ENCODE peak calls at places on chromosomes 2 and 18, in nine cellular contexts. L is heart left ventricle; C is CD4-positive, alpha-beta memory T cell; W is DND-41; V is ovary; H is left lung; D is ascending aorta; R is spleen; N is astrocyte. Y is an unnamed sample. For H3K36me3 and H3K9me3, the result is how much of the 10 kb centered on the place peaks cover.

GRCh38 chr2:197498937-197499593 is 575 bp downstream of the HSPD1 start:
- DNase-seq in N (peak), L (peak), V (peak), H (peak), D (no peak), W (peak), C (peak), R (peak), Y (peak)

GRCh38 chr2:48747319-48747718 is 8.2 kb downstream of the LHCGR start:
- DNase-seq in W (no peak), N (no peak), C (no peak), D (no peak), V (no peak), L (no peak), H (no peak), R (no peak), Y (no peak)

GRCh38 chr2:180202591-180202990 is 195.5 kb upstream of the CWC22 start:
- DNase-seq in D (no peak), W (no peak), C (no peak), R (no peak), N (no peak), H (no peak), V (no peak), L (no peak), Y (no peak)

GRCh38 chr2:24220534-24221281 is 45.9 kb downstream of the FAM228A start:
- DNase-seq in R (no peak), V (no peak), W (no peak), N (no peak), L (no peak), H (peak), D (no peak), C (no peak), Y (no peak)

GRCh38 chr2:110794951-110795350 is 62.6 kb downstream of the ACOXL start:
- DNase-seq in L (no peak), V (no peak), W (no peak), R (no peak), H (no peak), N (no peak), D (no peak), C (no peak), Y (no peak)

GRCh38 chr18:77711096-77711495 is 461.4 kb downstream of the GALR1 start:
- DNase-seq in N (no peak), D (no peak), W (no peak), C (no peak), V (no peak), L (no peak), H (no peak), R (no peak), Y (no peak)

GRCh38 chr2:201947287-201947686 is 86.4 kb upstream of the FZD7 start:
- DNase-seq in W (no peak), V (no peak), D (no peak), N (no peak), H (no peak), C (no peak), R (no peak), L (no peak), Y (no peak)

GRCh38 chr2:47336259-47337238 is 66.4 kb upstream of the MSH2 start:
- DNase-seq in H (no peak), W (no peak), L (no peak), D (no peak), R (no peak), V (no peak), N (no peak), C (no peak), Y (no peak)

GRCh38 chr2:122020377-122020776 is 264.9 kb downstream of the TSN start:
- DNase-seq in H (no peak), W (no peak), V (no peak), N (no peak), R (no peak), D (no peak), L (no peak), C (no peak), Y (no peak)

GRCh38 chr2:225328192-225328591 is 71.3 kb upstream of the NYAP2 start:
- DNase-seq in W (no peak), V (no peak), H (no peak), D (no peak), C (no peak), L (no peak), N (peak), R (no peak), Y (no peak)

GRCh38 chr2:158539176-158539895 is 82.6 kb downstream of the PKP4 start:
- DNase-seq in R (no peak), D (no peak), C (no peak), L (no peak), V (no peak), N (peak), W (no peak), H (no peak), Y (no peak)

GRCh38 chr2:42317945-42318344 is 43.1 kb downstream of the COX7A2L start:
- DNase-seq in N (no peak), W (no peak), H (no peak), D (no peak), L (no peak), C (no peak), R (no peak), V (no peak), Y (no peak)

GRCh38 chr2:24912523-24912922 is 7.5 kb downstream of the ADCY3 start:
- DNase-seq in W (no peak), D (no peak), N (no peak), H (no peak), C (no peak), R (peak), L (no peak), V (no peak), Y (no peak)

GRCh38 chr2:8252997-8253694 is 428.7 kb upstream of the ID2 start:
- DNase-seq in V (no peak), N (no peak), C (no peak), H (no peak), W (peak), R (no peak), D (no peak), L (no peak), Y (no peak)

GRCh38 chr2:169823996-169824372 is 721 bp downstream of the METTL5 start:
- DNase-seq in L (no peak), V (no peak), C (no peak), W (no peak), R (no peak), N (no peak), D (no peak), H (no peak), Y (no peak)

GRCh38 chr18:77168666-77169358 is 36.2 kb upstream of the MBP start:
- DNase-seq in W (no peak), D (no peak), C (no peak), R (no peak), V (no peak), N (no peak), H (no peak), L (no peak), Y (no peak)

GRCh38 chr2:170878061-170878460 is 51.0 kb upstream of the GORASP2 start:
- DNase-seq in H (no peak), L (no peak), N (peak), C (no peak), D (no peak), V (no peak), R (no peak), W (no peak), Y (no peak)

GRCh38 chr2:61426267-61426897 is 44.5 kb downstream of the USP34 start:
- DNase-seq in L (no peak), D (no peak), W (peak), R (peak), H (peak), C (peak), N (no peak), V (no peak), Y (no peak)

GRCh38 chr18:63087421-63088230 is 231.9 kb downstream of the BCL2 start:
- DNase-seq in W (no peak), C (no peak), H (no peak), V (no peak), L (no peak), N (no peak), D (no peak), R (no peak), Y (no peak)

GRCh38 chr2:209986405-209986804 is 16.0 kb upstream of the RPE start:
- DNase-seq in V (no peak), C (no peak), N (peak), H (no peak), L (no peak), W (no peak), R (no peak), D (no peak), Y (no peak)

GRCh38 chr2:109371481-109372170 is 242.1 kb downstream of the SEPTIN10 start:
- DNase-seq in H (peak), W (no peak), N (no peak), C (no peak), D (no peak), R (no peak), V (no peak), L (no peak), Y (peak)

GRCh38 chr2:178700922-178701342 is 106.3 kb downstream of the TTN start:
- DNase-seq in R (no peak), H (no peak), D (no peak), V (no peak), C (peak), N (peak), L (no peak), W (no peak), Y (no peak)

GRCh38 chr2:120879401-120880295 is 144.0 kb downstream of the GLI2 start:
- DNase-seq in C (no peak), N (no peak), H (peak), W (no peak), V (no peak), D (no peak), R (no peak), L (peak), Y (no peak)

GRCh38 chr18:78713726-78714125 is 265.9 kb upstream of the SALL3 start:
- DNase-seq in H (peak), C (no peak), D (no peak), W (no peak), V (no peak), L (no peak), R (peak), N (no peak), Y (no peak)

GRCh38 chr2:20596193-20596972 is 54.5 kb downstream of the HS1BP3 start:
- DNase-seq in N (no peak), L (no peak), H (no peak), W (no peak), C (no peak), D (no peak), R (peak), V (no peak), Y (no peak)

GRCh38 chr2:21024198-21024597 is 19.7 kb downstream of the APOB start:
- DNase-seq in N (no peak), H (no peak), D (no peak), L (no peak), V (no peak), C (no peak), W (no peak), R (no peak), Y (no peak)

GRCh38 chr2:74886811-74887210 is 52.9 kb downstream of the HK2 start:
- DNase-seq in V (no peak), N (no peak), C (no peak), H (no peak), L (no peak), D (no peak), R (no peak), W (no peak), Y (no peak)

GRCh38 chr2:7517122-7517487 is 599.9 kb downstream of the RNF144A start:
- DNase-seq in N (no peak), L (no peak), W (no peak), V (no peak), D (no peak), R (no peak), H (no peak), C (peak), Y (no peak)

GRCh38 chr2:131105950-131106801 is 1.0 kb downstream of the PLEKHB2 start:
- DNase-seq in R (peak), H (no peak), W (peak), L (peak), C (no peak), D (no peak), V (no peak), N (peak), Y (no peak)

GRCh38 chr2:205984381-205984780 is 101.6 kb downstream of the INO80D start:
- DNase-seq in D (no peak), W (no peak), H (no peak), C (no peak), N (no peak), R (no peak), V (no peak), L (no peak), Y (no peak)

GRCh38 chr2:218367415-218368149 is 10.9 kb downstream of the CATIP start:
- DNase-seq in H (peak), C (peak), D (peak), R (peak), L (peak), N (peak), V (peak), W (no peak), Y (peak)

GRCh38 chr18:9902832-9903231 is 11.0 kb upstream of the VAPA start:
- DNase-seq in D (no peak), W (no peak), H (no peak), R (no peak), C (no peak), L (peak), N (no peak), V (peak), Y (no peak)

GRCh38 chr18:48552130-48552529 is 13.3 kb downstream of the CTIF start:
- DNase-seq in N (no peak), D (no peak), C (no peak), V (no peak), R (no peak), L (no peak), H (no peak), W (no peak), Y (no peak)

DNA sequence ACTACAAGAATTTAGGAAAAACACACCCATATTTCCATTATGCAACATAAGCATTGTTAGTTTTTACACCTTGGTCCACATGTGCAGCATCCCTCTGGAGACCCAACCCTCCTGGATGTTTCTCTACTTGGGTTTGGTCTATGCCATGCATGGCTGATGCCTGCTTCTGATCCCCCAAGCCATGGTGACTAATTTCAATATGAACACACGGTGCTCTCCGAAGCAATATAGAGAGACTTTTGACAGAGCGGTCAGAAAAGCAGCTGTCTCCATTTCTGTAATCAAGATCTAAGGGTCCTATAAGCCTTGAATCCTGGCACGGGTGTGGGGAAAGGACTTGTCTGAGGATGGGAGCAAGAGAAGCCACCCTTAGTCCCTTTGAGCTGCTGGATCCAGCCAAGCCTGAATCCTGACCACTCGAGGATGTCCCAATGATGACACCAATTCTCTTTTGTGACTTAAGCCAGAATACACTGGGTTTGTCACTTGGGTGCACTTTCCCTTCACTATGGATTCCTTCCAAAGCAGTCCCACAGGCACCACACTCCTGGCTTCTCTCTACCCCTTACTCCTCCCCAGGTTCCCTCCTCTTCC is 91.5 kb downstream of the ACTR2 start:
- DNase-seq in D (no peak), L (no peak), N (no peak), W (no peak), C (no peak), V (no peak), H (no peak), R (no peak), Y (peak)
- H3K27ac ChIP-seq in D (peak), L (no peak), N (peak), W (no peak), C (no peak), V (no peak), H (no peak), R (no peak), Y (no peak)

DNA sequence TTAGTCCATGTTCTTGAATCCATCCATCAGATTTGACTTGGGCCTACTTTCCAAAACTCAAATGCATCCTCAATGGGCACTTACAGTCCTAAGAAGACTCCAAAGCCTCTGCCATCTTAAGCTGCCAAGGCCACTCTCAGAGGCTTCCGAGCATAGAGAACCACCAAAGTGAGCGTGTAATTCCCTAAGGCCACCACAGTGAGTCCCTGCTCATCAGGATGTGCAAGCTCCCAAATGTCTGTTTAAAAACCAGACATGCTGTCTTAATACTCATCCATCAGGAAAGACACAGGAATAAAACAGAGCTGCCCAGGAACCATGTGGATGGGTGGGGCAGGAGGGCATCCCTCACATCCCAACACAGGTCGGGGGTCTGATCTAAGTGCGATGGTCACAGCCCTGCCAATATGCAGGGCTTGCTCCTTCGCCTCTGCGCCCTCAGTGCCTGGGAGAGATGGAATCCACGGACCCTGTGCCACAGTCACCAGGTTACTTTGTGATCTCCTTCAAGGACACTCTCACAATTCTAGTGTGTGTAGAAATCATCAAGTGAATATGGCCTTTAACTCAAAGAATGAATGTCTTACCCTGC is 80.4 kb downstream of the POLR1A start:
- DNase-seq in L (no peak), D (no peak), C (no peak), R (no peak), N (no peak), H (no peak), W (no peak), V (no peak), Y (no peak)
- H3K36me3 ChIP-seq in L (under half), D (under half), C (under half), R (under half), N (under half), H (under half), W (under half), V (under half), Y (under half)

DNA sequence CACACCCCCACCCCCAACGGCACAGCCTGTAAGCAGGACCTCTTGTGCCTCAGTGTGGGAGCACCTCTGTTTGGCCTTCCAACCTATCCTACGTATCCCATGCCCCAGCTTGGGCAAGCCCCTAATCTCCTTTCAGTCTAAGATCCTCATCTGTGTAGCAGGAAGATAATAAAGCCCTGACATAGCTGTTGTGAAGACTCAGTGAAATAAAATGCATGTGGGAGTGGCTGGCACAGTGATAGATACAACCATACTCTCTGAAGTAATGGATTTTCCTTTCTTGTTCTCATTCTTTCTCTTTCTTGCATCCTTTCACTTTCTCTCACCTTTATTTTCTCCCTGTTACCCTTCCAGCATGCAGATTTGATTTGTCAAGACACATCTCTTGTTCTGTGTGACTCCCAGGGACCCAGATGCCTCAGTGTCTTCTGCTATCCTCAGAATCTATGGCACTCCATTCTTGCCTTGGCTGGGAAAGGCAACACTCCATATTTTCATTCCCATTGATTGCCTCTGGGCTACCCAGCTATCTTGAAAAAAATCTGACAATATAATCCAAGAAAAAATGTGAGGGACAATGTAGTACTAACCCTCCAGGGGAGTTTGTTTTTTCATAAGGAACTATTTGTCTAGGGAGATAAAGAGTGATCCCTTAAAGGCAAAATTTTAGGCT is 207.2 kb upstream of the SETBP1 start:
- DNase-seq in H (no peak), C (no peak), D (no peak), W (no peak), L (no peak), R (no peak), V (no peak), N (peak), Y (no peak)
- H3K9me3 ChIP-seq in H (under half), C (under half), D (under half), W (under half), L (under half), R (under half), V (under half), N (under half), Y (under half)

GRCh38 chr18:7084080-7084765 is 33.4 kb downstream of the LAMA1 start:
- DNase-seq in R (no peak), D (no peak), C (no peak), W (no peak), V (no peak), H (no peak), N (peak), L (no peak), Y (no peak)
- H3K27ac ChIP-seq in R (no peak), D (peak), C (no peak), W (no peak), V (peak), H (no peak), N (peak), L (no peak), Y (peak)

DNA sequence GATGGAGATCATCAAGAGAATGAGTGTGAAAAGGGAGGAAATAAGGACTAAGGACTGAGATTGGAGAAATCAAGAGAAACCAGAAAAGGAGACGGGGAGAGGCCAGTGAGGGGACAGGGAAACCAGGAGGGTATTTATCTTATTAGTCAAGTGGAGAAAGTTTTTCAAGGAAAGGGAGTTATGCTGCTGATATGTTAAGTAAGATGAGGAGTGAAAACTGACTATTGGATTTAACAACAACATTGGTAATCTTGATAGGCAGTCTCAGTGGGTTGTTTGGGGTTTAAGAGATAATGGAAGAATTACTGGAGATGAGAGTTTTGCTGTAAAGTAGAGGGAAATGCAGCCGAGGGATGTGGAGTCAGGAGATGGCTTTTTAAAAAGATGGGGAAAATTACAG is 30.6 kb downstream of the PIKFYVE start:
- DNase-seq in C (no peak), N (no peak), V (no peak), D (no peak), W (no peak), L (no peak), R (no peak), H (no peak), Y (no peak)
- H3K36me3 ChIP-seq in C (under half), N (under half), V (under half), D (under half), W (half or more), L (half or more), R (under half), H (under half), Y (under half)

DNA sequence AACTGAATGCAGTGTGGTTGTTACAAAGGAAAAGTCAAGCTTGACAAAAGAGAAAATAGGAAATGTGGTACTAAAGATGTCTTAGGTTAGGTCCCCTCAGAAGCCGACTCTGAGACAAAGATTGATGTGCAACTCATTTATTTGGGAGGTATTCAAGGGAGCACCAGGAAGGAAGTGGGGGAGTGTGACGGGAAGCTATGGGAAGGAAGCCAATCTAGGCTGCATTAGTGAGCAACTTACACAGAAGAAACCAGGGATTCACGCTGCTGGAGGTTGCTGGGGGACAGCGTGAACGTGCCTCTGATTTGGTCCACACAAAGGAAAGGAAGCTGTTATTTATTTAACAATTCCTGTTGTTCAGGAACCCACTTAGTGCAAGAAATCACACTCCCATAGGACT is 127.8 kb upstream of the LINC00305 start:
- DNase-seq in R (no peak), L (peak), N (no peak), W (no peak), V (no peak), C (no peak), D (no peak), H (no peak), Y (no peak)
- H3K9me3 ChIP-seq in R (under half), L (under half), N (under half), W (under half), V (under half), C (under half), D (under half), H (under half), Y (under half)

Y was measured in sigmoid colon.